ENCODE peak calls at places on chromosomes 2 and 18, in four cellular contexts. R is CD4-positive, alpha-beta memory T cell; H is heart left ventricle; P is mesenchymal stem cell. M is an unnamed sample.

GRCh38 chr2:38223256-38223655 is 147.3 kb upstream of the CYP1B1 start:
- DNase-seq in P (no peak), R (no peak), H (no peak), M (no peak)

GRCh38 chr2:155080394-155080793 is 381.9 kb downstream of the KCNJ3 start:
- DNase-seq in P (no peak), R (no peak), H (no peak), M (no peak)

GRCh38 chr2:224778474-224778877 is 62.3 kb upstream of the CCDC195 start:
- DNase-seq in P (peak; percentile 68), R (peak; percentile 58), H (no peak), M (no peak)

GRCh38 chr2:72274284-72274869 is 126.7 kb upstream of the CYP26B1 start:
- DNase-seq in P (no peak), H (no peak), R (no peak), M (no peak)

GRCh38 chr18:21656402-21656801 is 44.3 kb downstream of the SNRPD1 start:
- DNase-seq in P (peak; percentile 18), H (no peak), R (no peak), M (no peak)

GRCh38 chr2:42063383-42064171 is 15.8 kb downstream of the PKDCC start:
- DNase-seq in R (no peak), H (no peak), P (peak; percentile 77), M (no peak)

GRCh38 chr2:100184055-100184737 is 41.8 kb upstream of the AFF3 start:
- DNase-seq in R (no peak), H (no peak), P (no peak), M (no peak)

GRCh38 chr2:214611015-214611414 is 198.5 kb downstream of the BARD1 start:
- DNase-seq in P (no peak), H (no peak), R (no peak), M (no peak)

GRCh38 chr2:111199840-111200239 is 79.1 kb downstream of the BCL2L11 start:
- DNase-seq in R (no peak), P (no peak), H (no peak), M (no peak)

GRCh38 chr2:217923007-217923686 is 79.6 kb downstream of the TNS1 start:
- DNase-seq in P (no peak), H (no peak), R (no peak), M (no peak)
- H3K4me3 ChIP-seq in P (no peak overlapping the region), H (peak overlapping the region; percentile 2), R (no peak overlapping the region), M (no peak overlapping the region)

GRCh38 chr2:54626884-54627283 is 96.6 kb upstream of the EML6 start:
- DNase-seq in P (no peak), R (no peak), H (no peak), M (no peak)
- H3K36me3 ChIP-seq in P (peaks cover 64% of the 10 kb centered on the region), R (peaks cover 93% of the 10 kb centered on the region), H (peaks cover 100% of the 10 kb centered on the region), M (peaks cover 91% of the 10 kb centered on the region)

DNA sequence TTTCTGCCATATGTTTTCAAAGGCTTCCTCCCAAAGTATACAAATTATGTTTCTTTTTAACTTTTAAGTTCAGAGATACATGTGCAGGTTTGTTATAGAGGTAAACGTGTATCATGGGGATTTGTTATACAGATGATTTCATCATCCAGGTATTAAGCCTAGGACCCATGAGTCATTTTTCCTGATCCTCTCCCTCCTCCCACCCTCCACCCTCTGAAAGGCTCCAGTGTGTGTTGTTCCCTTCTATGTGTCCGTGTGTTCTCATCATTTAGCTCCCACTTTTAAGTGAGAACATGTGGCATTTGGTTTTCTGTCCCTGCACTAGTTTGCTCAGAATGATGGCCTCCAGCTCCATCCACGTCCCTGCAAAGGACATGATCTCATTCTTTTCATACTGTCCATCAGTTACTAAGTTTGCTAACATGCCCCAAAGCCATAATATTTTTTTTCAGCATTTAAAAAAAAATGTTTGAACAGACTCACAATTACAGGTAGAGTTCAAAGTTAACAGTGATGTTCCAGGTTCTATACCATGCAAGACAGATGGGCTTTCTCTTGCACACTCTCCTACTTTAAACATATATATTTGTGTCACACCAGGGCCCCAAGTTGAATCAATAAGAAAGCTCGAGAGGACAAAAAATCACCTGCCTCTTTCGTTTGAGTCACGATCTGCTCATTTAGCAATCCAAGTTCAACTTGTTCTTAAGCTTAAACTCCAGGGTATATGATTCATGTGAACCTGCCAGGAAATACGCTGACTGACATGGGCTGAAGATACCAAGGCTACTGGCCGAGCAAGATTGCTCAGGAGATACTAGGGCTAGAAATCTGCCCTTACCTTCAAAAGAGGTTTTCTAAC is 77.6 kb downstream of the AP1S3 start:
- DNase-seq in R (peak; percentile 40), P (peak; percentile 20), H (no peak), M (no peak)
- H3K27ac ChIP-seq in R (peak overlapping the region; percentile 37), P (peak overlapping the region; percentile 61), H (no peak overlapping the region), M (peak overlapping the region; percentile 61)

GRCh38 chr2:98013407-98014042 is 17.8 kb upstream of the TMEM131 start:
- DNase-seq in H (no peak), R (no peak), P (peak; percentile 55), M (no peak)
- H3K4me3 ChIP-seq in H (no peak overlapping the region), R (no peak overlapping the region), P (no peak overlapping the region), M (no peak overlapping the region)

GRCh38 chr18:54239091-54239490 is 14.6 kb upstream of the MBD2 start:
- DNase-seq in R (no peak), H (no peak), P (no peak), M (no peak)
- H3K36me3 ChIP-seq in R (no peaks in the 10 kb centered on the region), H (no peaks in the 10 kb centered on the region), P (no peaks in the 10 kb centered on the region), M (no peaks in the 10 kb centered on the region)

GRCh38 chr18:70640336-70640887 is 351.6 kb downstream of the SOCS6 start:
- DNase-seq in H (no peak), P (no peak), R (no peak), M (no peak)
- H3K27ac ChIP-seq in H (no peak overlapping the region), P (no peak overlapping the region), R (no peak overlapping the region), M (peak overlapping the region; percentile 17)

DNA sequence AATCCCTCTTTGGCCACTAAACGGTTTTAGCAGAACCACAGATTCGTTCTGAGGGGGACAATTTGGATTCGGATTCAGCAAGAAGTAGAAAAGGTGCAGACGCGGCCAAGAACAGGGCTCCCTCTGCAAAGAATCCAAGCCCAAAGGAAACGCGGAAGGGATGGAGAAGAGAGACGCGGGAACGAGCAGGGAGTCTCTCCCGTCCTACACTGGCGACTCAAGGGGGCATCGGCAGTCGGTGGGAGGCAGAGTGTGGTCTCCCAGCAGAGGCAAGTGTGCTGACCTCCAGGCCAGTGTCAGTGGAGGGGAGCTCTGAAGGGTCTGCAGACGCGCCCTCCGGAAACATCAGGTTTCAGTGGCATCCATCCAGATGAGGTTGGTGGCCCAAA is 1.1 kb downstream of the TMEM163 start:
- DNase-seq in H (no peak), P (no peak), R (no peak), M (no peak)
- H3K4me3 ChIP-seq in H (peak overlapping the region; percentile 44), P (peak overlapping the region; percentile 80), R (no peak overlapping the region), M (peak overlapping the region; percentile 88)

DNA sequence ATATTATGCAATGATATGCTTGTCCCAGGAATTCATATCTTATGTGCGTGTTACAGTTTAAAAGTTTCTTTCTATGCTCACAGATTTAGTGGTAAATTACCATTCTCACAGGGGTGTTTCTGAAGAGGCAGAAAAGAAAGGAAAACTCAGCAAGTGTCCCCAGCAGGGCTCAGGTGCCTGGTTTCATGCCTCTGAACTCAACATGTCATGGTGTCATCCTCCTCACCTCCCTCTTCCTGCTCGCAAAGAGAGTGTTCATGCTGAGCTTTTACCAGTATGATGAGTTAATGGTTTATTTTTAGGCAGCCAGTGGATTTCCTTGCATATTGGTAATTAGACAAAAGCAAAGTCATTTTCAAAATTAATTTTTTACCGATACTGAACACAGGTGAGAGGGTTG is 492.9 kb upstream of the ZEB2 start:
- DNase-seq in R (no peak), P (no peak), H (no peak), M (no peak)
- H3K36me3 ChIP-seq in R (no peaks in the 10 kb centered on the region), P (no peaks in the 10 kb centered on the region), H (no peaks in the 10 kb centered on the region), M (no peaks in the 10 kb centered on the region)